ENCODE peak calls at places on chromosomes 6 and 20, in four cellular contexts. One of them, this sample, is unnamed.

GRCh38 chr6:30326446-30327231 is at the start of gene TRIM39:
- DNase-seq in GM03348: peak; percentile 96
- DNase-seq in HepG2: peak; percentile 89
- DNase-seq in brain microvascular endothelial cell: peak; percentile 77
- DNase-seq in this sample: peak; percentile 74

GRCh38 chr6:64714073-64714472 is 993.0 kb downstream of the EYS start:
- DNase-seq in HepG2: no peak
- DNase-seq in GM03348: no peak
- DNase-seq in brain microvascular endothelial cell: no peak
- DNase-seq in this sample: no peak

GRCh38 chr6:138115877-138116660 is 8.8 kb upstream of the PERP start:
- DNase-seq in GM03348: peak; percentile 75
- DNase-seq in brain microvascular endothelial cell: peak; percentile 60
- DNase-seq in HepG2: peak; percentile 71
- DNase-seq in this sample: peak; percentile 58

GRCh38 chr6:14711056-14711703 is 534.7 kb upstream of the JARID2 start:
- DNase-seq in brain microvascular endothelial cell: peak; percentile 97
- DNase-seq in GM03348: peak; percentile 65
- DNase-seq in HepG2: peak; percentile 28
- DNase-seq in this sample: peak; percentile 71

GRCh38 chr6:130406935-130407532 is 41.2 kb downstream of the TMEM200A start:
- DNase-seq in HepG2: no peak
- DNase-seq in brain microvascular endothelial cell: no peak
- DNase-seq in GM03348: peak; percentile 33
- DNase-seq in this sample: no peak

GRCh38 chr6:155880905-155881304 is 425.3 kb upstream of the NOX3 start:
- DNase-seq in brain microvascular endothelial cell: peak; percentile 19
- DNase-seq in HepG2: no peak
- DNase-seq in GM03348: peak; percentile 15
- DNase-seq in this sample: no peak

GRCh38 chr6:84249724-84250123 is 22.3 kb upstream of the CEP162 start:
- DNase-seq in GM03348: no peak
- DNase-seq in brain microvascular endothelial cell: no peak
- DNase-seq in HepG2: no peak
- DNase-seq in this sample: no peak

GRCh38 chr20:7078804-7079203 is 311.3 kb downstream of the BMP2 start:
- DNase-seq in GM03348: no peak
- DNase-seq in HepG2: no peak
- DNase-seq in brain microvascular endothelial cell: no peak
- DNase-seq in this sample: no peak

GRCh38 chr20:2203436-2203835 is 92.4 kb upstream of the TGM3 start:
- DNase-seq in GM03348: no peak
- DNase-seq in brain microvascular endothelial cell: no peak
- DNase-seq in HepG2: no peak
- DNase-seq in this sample: no peak

GRCh38 chr6:14661188-14661587 is 543.6 kb downstream of the CD83 start:
- DNase-seq in HepG2: no peak
- DNase-seq in GM03348: no peak
- DNase-seq in brain microvascular endothelial cell: no peak
- DNase-seq in this sample: no peak

GRCh38 chr6:15755555-15755954 is 92.7 kb upstream of the DTNBP1 start:
- DNase-seq in brain microvascular endothelial cell: no peak
- DNase-seq in GM03348: peak; percentile 67
- DNase-seq in HepG2: no peak
- DNase-seq in this sample: no peak

GRCh38 chr6:8043221-8043620 is 21.0 kb downstream of the BLOC1S5 start:
- DNase-seq in HepG2: no peak
- DNase-seq in brain microvascular endothelial cell: no peak
- DNase-seq in GM03348: no peak
- DNase-seq in this sample: no peak